ENCODE peak calls at places on chromosomes 3 and 15, in seven cellular contexts. B is fibroblast of lung, Q is WERI-Rb-1, W is breast epithelium, X is endothelial cell of umbilical vein, L is GM23338, F is stomach. G is an unnamed sample.

GRCh38 chr15:50260969-50261496 is 4.5 kb downstream of the HDC start:
- DNase-seq in B (peak; percentile 20), Q (no peak), W (no peak), X (no peak), L (no peak), F (no peak), G (no peak)

GRCh38 chr3:124985358-124985757 is 50.8 kb upstream of the MUC13 start:
- DNase-seq in B (peak; percentile 84), Q (no peak), W (no peak), X (no peak), L (no peak), F (no peak), G (peak; percentile 94)

GRCh38 chr3:119663885-119664284 is 3.5 kb upstream of the POPDC2 start:
- DNase-seq in B (peak; percentile 28), Q (no peak), W (no peak), X (no peak), L (no peak), F (no peak), G (no peak)

GRCh38 chr3:58217209-58217811 is 6.5 kb upstream of the DNASE1L3 start:
- DNase-seq in B (peak; percentile 62), Q (peak; percentile 58), W (peak; percentile 68), X (peak; percentile 77), L (peak; percentile 89), F (peak; percentile 77), G (peak; percentile 65)

GRCh38 chr3:46907271-46907670 is 29.8 kb downstream of the PTH1R start:
- DNase-seq in B (no peak), Q (no peak), W (no peak), X (no peak), L (no peak), F (no peak), G (no peak)

GRCh38 chr15:36914962-36915808 is 185.2 kb downstream of the MEIS2 start:
- DNase-seq in B (no peak), Q (no peak), W (no peak), X (peak; percentile 17), L (no peak), F (no peak), G (peak; percentile 90)

GRCh38 chr3:36874351-36874874 is 70.4 kb downstream of the TRANK1 start:
- DNase-seq in B (no peak), Q (no peak), W (no peak), X (no peak), L (no peak), F (no peak), G (no peak)

GRCh38 chr15:25372298-25372697 is 66.5 kb downstream of the UBE3A start:
- DNase-seq in B (peak; percentile 67), Q (no peak), W (no peak), X (peak; percentile 55), L (no peak), F (no peak), G (peak; percentile 40)

GRCh38 chr3:157104521-157104920 is 55.4 kb downstream of the CCNL1 start:
- DNase-seq in B (no peak), Q (no peak), W (no peak), X (no peak), L (no peak), F (no peak), G (peak; percentile 94)

GRCh38 chr15:44584162-44584749 is 47.3 kb downstream of the EIF3J start:
- DNase-seq in B (peak; percentile 9), Q (peak; percentile 51), W (no peak), X (peak; percentile 49), L (peak; percentile 66), F (peak; percentile 64), G (peak; percentile 19)

GRCh38 chr15:29270169-29270955 is 740 bp upstream of the NSMCE3 start:
- DNase-seq in B (peak; percentile 49), Q (no peak), W (no peak), X (no peak), L (no peak), F (no peak), G (peak; percentile 38)

GRCh38 chr15:74461847-74462511 is 1.0 kb upstream of the UBL7 start:
- DNase-seq in B (no peak), Q (peak; percentile 14), W (no peak), X (peak; percentile 9), L (peak; percentile 61), F (no peak), G (peak; percentile 4)

DNA sequence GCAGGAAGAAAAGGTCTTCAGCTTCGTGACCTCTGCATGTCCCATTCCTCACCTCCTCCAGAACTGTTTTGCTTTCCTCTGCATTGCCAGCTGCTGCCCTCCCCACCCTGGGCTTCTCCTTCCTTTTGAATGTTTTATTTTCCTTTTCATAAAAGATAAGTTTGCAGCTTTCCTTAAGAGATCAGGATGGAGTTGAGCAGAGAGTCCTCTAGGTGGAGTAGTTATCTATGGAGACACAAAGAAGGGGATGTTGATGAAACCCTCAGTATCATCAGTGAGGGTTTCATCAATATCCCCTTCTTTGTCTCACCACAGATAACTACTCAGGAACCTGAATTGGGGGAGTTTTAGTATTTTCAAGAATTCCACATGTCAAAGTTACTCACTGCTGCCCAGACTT is 19.0 kb upstream of the SLC25A36 start:
- DNase-seq in B (no peak), Q (no peak), W (no peak), X (peak; percentile 11), L (peak; percentile 70), F (no peak), G (peak; percentile 53)
- TF ChIP-seq CTCF in B (peak; percentile 61), Q (peak; percentile 33), W (no peak), X (no peak), L (peak; percentile 59), F (no peak), G (peak; percentile 70)

GRCh38 chr3:29329986-29330514 is 49.2 kb downstream of the RBMS3 start:
- DNase-seq in B (no peak), Q (no peak), W (no peak), X (no peak), L (no peak), F (no peak), G (peak; percentile 42)
- H3K4me3 ChIP-seq in B (no peak overlapping the region), Q (no peak overlapping the region), W (no peak overlapping the region), X (no peak overlapping the region), L (no peak overlapping the region), F (no peak overlapping the region), G (no peak overlapping the region)

GRCh38 chr3:27713066-27713400 is 9.1 kb downstream of the EOMES start:
- DNase-seq in B (no peak), Q (no peak), W (no peak), X (no peak), L (no peak), F (no peak), G (no peak)
- TF ChIP-seq CTCF in B (no peak), Q (no peak), W (no peak), X (no peak), L (no peak), F (no peak), G (no peak)

DNA sequence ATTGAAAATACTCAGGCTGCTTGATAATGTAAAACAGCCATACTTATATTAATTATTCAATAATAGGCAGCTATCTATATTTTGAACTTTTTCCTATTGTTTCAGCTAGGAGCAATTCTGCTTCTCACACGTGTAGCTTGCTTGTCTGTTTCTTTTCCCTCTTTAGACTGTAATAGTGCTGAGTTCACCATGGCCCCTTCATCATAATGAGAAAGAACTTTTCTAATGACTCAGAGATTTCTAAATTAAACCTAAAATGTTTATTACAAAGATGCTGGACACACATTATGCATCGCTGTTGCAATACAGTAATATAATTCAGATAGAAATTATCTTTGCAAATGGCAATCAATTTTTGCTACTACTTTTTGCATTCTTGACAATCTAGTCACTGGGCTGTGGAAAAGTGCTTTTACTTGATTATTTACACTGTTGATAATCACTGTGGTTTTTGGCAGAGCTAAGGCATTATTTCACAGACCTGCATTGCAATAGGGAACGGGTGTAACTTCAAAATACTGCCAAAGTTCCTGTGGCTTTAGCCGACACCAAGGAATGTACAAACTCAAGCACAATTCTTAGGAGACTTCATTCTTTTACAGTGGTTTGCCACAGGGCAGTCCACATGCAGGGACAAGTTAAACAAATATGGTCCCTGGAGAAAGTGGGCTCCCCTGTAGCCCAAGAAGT is 281.0 kb upstream of the TBL1XR1 start:
- DNase-seq in B (peak; percentile 100), Q (no peak), W (peak; percentile 83), X (peak; percentile 72), L (no peak), F (peak; percentile 46), G (peak; percentile 99)
- H3K4me3 ChIP-seq in B (no peak overlapping the region), Q (no peak overlapping the region), W (no peak overlapping the region), X (no peak overlapping the region), L (no peak overlapping the region), F (no peak overlapping the region), G (no peak overlapping the region)

GRCh38 chr15:101501703-101502373 is 12.3 kb upstream of the PCSK6 start:
- DNase-seq in B (no peak), Q (peak; percentile 81), W (peak; percentile 15), X (peak; percentile 34), L (peak; percentile 87), F (peak; percentile 48), G (peak; percentile 36)
- TF ChIP-seq CTCF in B (peak; percentile 50), Q (peak; percentile 86), W (peak; percentile 23), X (peak; percentile 52), L (peak; percentile 70), F (no peak), G (peak; percentile 71)

GRCh38 chr3:44026224-44026865 is 215.3 kb upstream of the TOPAZ1 start:
- DNase-seq in B (no peak), Q (no peak), W (no peak), X (no peak), L (no peak), F (no peak), G (no peak)

GRCh38 chr3:44024194-44024593 is 217.5 kb upstream of the TOPAZ1 start:
- DNase-seq in B (no peak), Q (no peak), W (no peak), X (no peak), L (no peak), F (no peak), G (no peak)

GRCh38 chr3:44019736-44020135 is 221.9 kb upstream of the TOPAZ1 start:
- DNase-seq in B (no peak), Q (no peak), W (no peak), X (no peak), L (peak; percentile 53), F (no peak), G (no peak)

GRCh38 chr3:44020178-44020577 is 221.5 kb upstream of the TOPAZ1 start:
- DNase-seq in B (no peak), Q (no peak), W (no peak), X (no peak), L (no peak), F (no peak), G (no peak)

DNA sequence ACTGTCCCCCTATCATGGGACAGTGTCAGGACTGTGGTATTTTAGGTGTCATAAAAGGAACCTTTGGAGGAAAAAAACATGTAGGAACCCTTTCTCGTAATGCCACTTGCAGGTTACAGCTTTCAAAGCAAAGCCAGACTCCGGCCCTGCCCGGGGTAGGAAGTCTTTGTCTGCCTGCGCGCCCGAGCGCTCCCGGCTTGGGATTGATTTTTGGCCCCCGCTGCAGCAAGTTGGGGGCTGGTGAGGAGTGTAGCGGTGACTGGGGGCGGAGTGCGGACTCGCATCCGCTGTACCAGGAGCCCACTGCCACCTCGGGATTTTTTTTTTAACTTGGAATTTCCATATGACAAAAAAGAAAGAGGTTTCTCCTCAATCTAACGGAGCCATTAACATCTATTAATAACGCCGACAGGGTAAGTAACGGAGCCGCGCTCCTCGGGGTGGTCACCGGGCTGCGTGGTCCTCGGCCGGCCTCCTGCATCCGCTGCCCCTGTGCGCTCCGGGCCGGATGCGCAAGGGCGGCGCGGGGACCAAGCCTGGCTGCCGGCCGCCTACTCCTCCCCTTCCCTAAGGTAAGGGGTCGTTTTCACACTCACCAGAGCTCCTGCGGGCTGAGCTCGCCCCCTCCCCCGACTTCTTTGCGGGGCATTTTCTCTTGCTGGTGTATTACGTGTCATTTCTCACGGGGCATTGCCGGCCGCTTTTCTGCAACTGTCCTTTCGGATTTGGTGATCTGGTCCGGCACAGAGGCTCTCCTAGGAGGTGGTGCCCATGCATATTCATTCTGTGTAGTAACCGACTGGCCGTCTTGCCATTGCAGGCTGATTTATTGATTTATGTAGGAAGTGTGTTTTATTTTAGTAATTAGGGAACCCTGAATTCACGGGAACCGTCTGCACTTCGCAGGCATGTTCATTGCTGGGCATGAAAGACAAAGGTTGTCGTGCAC is 219.8 kb upstream of the TOPAZ1 start:
- DNase-seq in B (peak; percentile 22), Q (no peak), W (no peak), X (no peak), L (peak; percentile 70), F (no peak), G (no peak)
- H3K4me3 ChIP-seq in B (peak overlapping the region; percentile 3), Q (no peak overlapping the region), W (peak overlapping the region; percentile 35), X (no peak overlapping the region), L (peak overlapping the region; percentile 69), F (peak overlapping the region; percentile 13), G (peak overlapping the region; percentile 34)

G was measured in fibroblast of villous mesenchyme.